ENCODE peak calls at places on chromosomes 13 and 19, in seven cellular contexts. S is mammary epithelial cell, F is suprapubic skin, W is neural crest cell, B is BJ, E is fibroblast of the aortic adventitia, J is activated B cell treated with CpG ODN at 0.5 μM for 24 hours. Y is an unnamed sample.

GRCh38 chr13:39462906-39463305 is 140.1 kb downstream of the LHFPL6 start:
- DNase-seq in S (no peak), F (no peak), W (no peak), B (no peak), E (no peak), J (no peak), Y (no peak)

GRCh38 chr19:7618771-7619510 is 10.4 kb downstream of the XAB2 start:
- DNase-seq in S (no peak), F (no peak), W (no peak), B (no peak), E (peak; percentile 5), J (no peak), Y (no peak)

GRCh38 chr19:41411682-41412265 is 14.2 kb downstream of the BCKDHA start:
- DNase-seq in S (peak; percentile 47), F (no peak), W (no peak), B (no peak), E (no peak), J (no peak), Y (no peak)

GRCh38 chr19:55027472-55028337 is 10.4 kb downstream of the GP6 start:
- DNase-seq in S (no peak), F (no peak), W (no peak), B (no peak), E (no peak), J (no peak), Y (no peak)

GRCh38 chr19:19224852-19225494 is 13.2 kb downstream of the NCAN start:
- DNase-seq in S (peak; percentile 59), F (no peak), W (peak; percentile 65), B (no peak), E (peak; percentile 46), J (peak; percentile 71), Y (peak; percentile 73)

GRCh38 chr19:38274734-38275133 is 10.4 kb downstream of the SPINT2 start:
- DNase-seq in S (no peak), F (no peak), W (no peak), B (no peak), E (no peak), J (no peak), Y (no peak)

GRCh38 chr19:9986787-9987281 is 23.5 kb downstream of the COL5A3 start:
- DNase-seq in S (no peak), F (no peak), W (no peak), B (peak; percentile 35), E (peak; percentile 95), J (no peak), Y (no peak)

GRCh38 chr13:98576215-98576945 is 527 bp downstream of the STK24 start:
- DNase-seq in S (peak; percentile 67), F (peak; percentile 87), W (peak; percentile 19), B (no peak), E (no peak), J (peak; percentile 57), Y (peak; percentile 65)

GRCh38 chr19:32816555-32817099 is 52.9 kb downstream of the SLC7A9 start:
- DNase-seq in S (no peak), F (peak; percentile 29), W (no peak), B (no peak), E (no peak), J (no peak), Y (no peak)

GRCh38 chr13:95862401-95862800 is 185.5 kb downstream of the DNAJC3 start:
- DNase-seq in S (no peak), F (no peak), W (no peak), B (no peak), E (no peak), J (no peak), Y (no peak)

GRCh38 chr13:79679334-79679733 is 198.4 kb downstream of the NDFIP2 start:
- DNase-seq in S (peak; percentile 58), F (peak; percentile 88), W (peak; percentile 71), B (no peak), E (peak; percentile 85), J (no peak), Y (no peak)

GRCh38 chr19:38412961-38413360 is 10.1 kb downstream of the FAM98C start:
- DNase-seq in S (no peak), F (no peak), W (no peak), B (no peak), E (no peak), J (no peak), Y (no peak)

GRCh38 chr19:3114811-3115210 is 20.6 kb downstream of the GNA11 start:
- DNase-seq in S (no peak), F (no peak), W (no peak), B (no peak), E (no peak), J (no peak), Y (no peak)

GRCh38 chr13:94139393-94139995 is 340.0 kb downstream of the DCT start:
- DNase-seq in S (no peak), F (no peak), W (no peak), B (no peak), E (no peak), J (no peak), Y (no peak)

GRCh38 chr13:44197791-44198770 is 175.5 kb upstream of the SERP2 start:
- DNase-seq in S (peak; percentile 49), F (no peak), W (no peak), B (no peak), E (peak; percentile 64), J (no peak), Y (no peak)

GRCh38 chr13:108176685-108177274 is 38.6 kb downstream of the LIG4 start:
- DNase-seq in S (peak; percentile 21), F (no peak), W (peak; percentile 47), B (no peak), E (peak; percentile 13), J (peak; percentile 25), Y (no peak)

GRCh38 chr13:75946746-75947397 is 310.7 kb downstream of the LMO7 start:
- DNase-seq in S (no peak), F (no peak), W (no peak), B (no peak), E (no peak), J (no peak), Y (no peak)

GRCh38 chr13:28356506-28357064 is 138.3 kb downstream of the FLT1 start:
- DNase-seq in S (no peak), F (no peak), W (no peak), B (peak; percentile 52), E (no peak), J (no peak), Y (no peak)

GRCh38 chr19:39321832-39322176 is 1.1 kb upstream of the LRFN1 start:
- DNase-seq in S (no peak), F (no peak), W (no peak), B (no peak), E (no peak), J (no peak), Y (no peak)

GRCh38 chr19:10776900-10777650 is 58.9 kb downstream of the TMED1 start:
- DNase-seq in S (no peak), F (no peak), W (no peak), B (no peak), E (no peak), J (no peak), Y (no peak)

GRCh38 chr19:55683449-55684261 is 8.6 kb downstream of the EPN1 start:
- DNase-seq in S (no peak), F (no peak), W (no peak), B (no peak), E (no peak), J (no peak), Y (no peak)

GRCh38 chr19:20926796-20927195 is 3.7 kb downstream of the ZNF85 start:
- DNase-seq in S (peak; percentile 6), F (no peak), W (no peak), B (no peak), E (no peak), J (no peak), Y (no peak)

GRCh38 chr13:102903659-102904407 is 58.0 kb downstream of the ERCC5 start:
- DNase-seq in S (peak; percentile 29), F (no peak), W (peak; percentile 6), B (no peak), E (peak; percentile 26), J (no peak), Y (no peak)

GRCh38 chr13:91576590-91576989 is 178.2 kb downstream of the GPC5 start:
- DNase-seq in S (no peak), F (no peak), W (peak; percentile 4), B (no peak), E (no peak), J (no peak), Y (no peak)
- TF ChIP-seq CTCF in S (no peak), F (no peak), W (peak; percentile 58), B (no peak), E (no peak), J (no peak), Y (peak; percentile 13)

GRCh38 chr19:48443262-48443661 is 2.5 kb upstream of the GRWD1 start:
- DNase-seq in S (no peak), F (no peak), W (no peak), B (no peak), E (no peak), J (peak; percentile 36), Y (no peak)

GRCh38 chr19:48444933-48445194 is 919 bp upstream of the GRWD1 start:
- DNase-seq in S (no peak), F (no peak), W (no peak), B (no peak), E (no peak), J (no peak), Y (no peak)

GRCh38 chr19:48445256-48445605 is 552 bp upstream of the GRWD1 start:
- DNase-seq in S (peak; percentile 88), F (no peak), W (no peak), B (peak; percentile 52), E (peak; percentile 96), J (no peak), Y (no peak)

GRCh38 chr19:48443731-48444128 is 2.1 kb upstream of the GRWD1 start:
- DNase-seq in S (no peak), F (no peak), W (no peak), B (no peak), E (no peak), J (peak; percentile 37), Y (no peak)

GRCh38 chr19:48444129-48444932 is 1.5 kb upstream of the GRWD1 start:
- DNase-seq in S (no peak), F (no peak), W (no peak), B (no peak), E (no peak), J (no peak), Y (no peak)
- TF ChIP-seq CTCF in S (no peak), F (no peak), W (no peak), B (no peak), E (no peak), J (no peak), Y (no peak)

DNA sequence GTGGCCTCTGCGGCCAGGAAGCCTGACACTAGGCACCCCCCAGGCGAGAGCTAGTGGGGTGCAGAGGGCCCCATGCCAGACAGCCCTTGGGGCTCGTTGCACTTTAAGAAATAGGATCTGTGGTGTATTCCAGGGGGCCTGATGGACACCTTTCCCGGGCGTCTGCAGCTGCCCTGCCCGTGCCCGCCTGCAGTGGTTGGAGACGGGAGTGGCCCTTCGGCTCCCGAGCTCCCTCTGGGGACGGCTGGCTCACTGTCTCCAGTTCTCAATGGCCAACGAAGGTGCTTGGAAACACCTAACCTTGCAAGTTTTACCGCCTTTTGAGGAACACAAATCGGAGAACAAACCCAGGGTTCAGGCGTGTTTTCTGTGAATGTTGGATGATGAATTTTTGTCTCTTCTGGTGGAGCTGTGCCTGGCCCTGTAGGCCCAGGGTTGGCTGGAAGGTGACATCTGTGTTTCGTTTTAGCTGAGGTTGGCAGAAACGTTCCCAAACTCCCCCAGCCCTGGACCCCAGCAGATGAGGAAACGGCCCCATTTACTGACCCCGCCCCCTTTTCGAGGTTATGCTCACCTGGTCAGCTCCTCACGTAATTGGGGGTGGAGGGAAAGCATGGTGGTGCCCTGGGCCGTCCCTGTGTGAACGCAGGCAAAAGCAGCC is 17.4 kb upstream of the NPAS1 start:
- DNase-seq in S (no peak), F (no peak), W (no peak), B (no peak), E (no peak), J (no peak), Y (no peak)
- TF ChIP-seq CTCF in S (no peak), F (peak; percentile 32), W (no peak), B (no peak), E (peak; percentile 10), J (no peak), Y (no peak)

GRCh38 chr19:11902228-11902627 is 14.6 kb downstream of the ZNF69 start:
- DNase-seq in S (no peak), F (no peak), W (no peak), B (no peak), E (no peak), J (no peak), Y (no peak)
- TF ChIP-seq CTCF in S (no peak), F (no peak), W (no peak), B (no peak), E (no peak), J (no peak), Y (no peak)

Y was measured in mesothelial cell of epicardium.